ENCODE peak calls at places on chromosome 18, in seven cellular contexts. U is aorta, H is IMR-90, N is fibroblast of mammary gland, R is heart left ventricle, S is mesendoderm, E is GM06990. J is an unnamed sample.

GRCh38 chr18:8609711-8610441 is 639 bp downstream of the RAB12 start:
- DNase-seq in U (no peak), H (no peak), N (no peak), R (peak; percentile 24), S (no peak), E (peak; percentile 44), J (peak; percentile 46)

GRCh38 chr18:44896817-44897216 is 216.1 kb downstream of the SETBP1 start:
- DNase-seq in U (no peak), H (no peak), N (no peak), R (no peak), S (no peak), E (no peak), J (no peak)

GRCh38 chr18:32582455-32582854 is 111.8 kb upstream of the GAREM1 start:
- DNase-seq in U (no peak), H (no peak), N (no peak), R (no peak), S (no peak), E (no peak), J (no peak)

GRCh38 chr18:35949903-35950627 is 22.4 kb upstream of the RMP24 start:
- DNase-seq in U (peak; percentile 82), H (peak; percentile 59), N (peak; percentile 68), R (peak; percentile 51), S (peak; percentile 86), E (peak; percentile 22), J (peak; percentile 82)

GRCh38 chr18:2961828-2962227 is 51.1 kb downstream of the LPIN2 start:
- DNase-seq in U (no peak), H (peak; percentile 55), N (peak; percentile 55), R (no peak), S (no peak), E (no peak), J (peak; percentile 53)

GRCh38 chr18:7488571-7488970 is 78.5 kb upstream of the PTPRM start:
- DNase-seq in U (no peak), H (no peak), N (no peak), R (no peak), S (peak; percentile 41), E (no peak), J (no peak)

GRCh38 chr18:6746386-6746960 is 17.0 kb downstream of the ARHGAP28 start:
- DNase-seq in U (no peak), H (peak; percentile 51), N (peak; percentile 44), R (no peak), S (no peak), E (no peak), J (no peak)

GRCh38 chr18:27144672-27145071 is 40.4 kb downstream of the CHST9 start:
- DNase-seq in U (no peak), H (no peak), N (no peak), R (no peak), S (no peak), E (no peak), J (no peak)

GRCh38 chr18:23238152-23238531 is 102.9 kb downstream of the CABLES1 start:
- DNase-seq in U (no peak), H (peak; percentile 60), N (peak; percentile 92), R (peak; percentile 40), S (no peak), E (no peak), J (peak; percentile 54)
- H3K4me3 ChIP-seq in U (no peak overlapping the region), H (no peak overlapping the region), N (peak overlapping the region; percentile 17), R (peak overlapping the region; percentile 48), S (no peak overlapping the region), E (no peak overlapping the region), J (no peak overlapping the region)

DNA sequence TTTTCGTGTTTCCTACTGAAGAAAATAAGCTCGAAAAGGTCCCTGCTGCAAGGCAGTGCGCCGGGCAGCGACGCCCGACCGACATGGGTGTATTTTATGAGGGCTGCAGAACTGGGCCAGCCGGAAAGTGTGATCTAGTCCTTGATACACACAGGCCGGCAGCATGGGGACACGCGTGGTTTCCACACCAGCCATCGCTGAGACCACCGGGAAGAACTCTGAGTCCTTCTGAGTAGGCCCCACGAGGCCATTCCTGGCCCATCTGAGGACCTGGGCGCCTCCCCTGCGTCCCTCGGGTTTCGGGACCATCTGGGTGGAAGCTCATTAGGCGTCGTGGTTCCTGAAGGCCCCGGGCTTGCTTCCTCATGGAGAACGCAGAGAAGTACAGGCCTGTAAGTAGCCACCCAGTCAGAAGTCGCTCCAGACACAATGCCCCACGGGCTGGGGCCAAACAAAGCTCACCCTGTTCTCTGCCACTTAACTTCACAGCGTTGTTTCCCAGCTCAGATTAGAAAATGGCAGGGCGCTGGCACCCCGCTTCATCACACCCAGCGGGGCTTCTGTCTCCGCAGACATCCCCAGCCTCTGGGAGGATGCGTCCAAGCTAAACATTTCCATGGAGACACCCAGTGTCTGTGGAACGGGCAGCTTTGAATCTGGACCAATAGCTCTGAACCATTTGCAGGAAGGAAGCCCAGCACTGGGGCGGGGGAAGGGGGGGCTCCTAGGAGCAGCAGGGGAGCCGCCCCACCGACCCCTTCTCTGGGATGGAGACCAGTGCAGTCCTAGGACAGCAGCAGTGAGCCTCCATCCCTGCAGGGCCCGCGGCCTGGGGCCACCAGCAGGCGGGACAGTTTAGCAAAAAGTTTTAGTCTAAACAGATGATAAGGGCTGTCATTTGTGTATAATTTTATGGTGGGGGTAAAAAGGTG is 2.4 kb downstream of the NFATC1 start:
- DNase-seq in U (peak; percentile 78), H (no peak), N (no peak), R (no peak), S (no peak), E (no peak), J (no peak)
- H3K4me3 ChIP-seq in U (no peak overlapping the region), H (no peak overlapping the region), N (no peak overlapping the region), R (no peak overlapping the region), S (no peak overlapping the region), E (no peak overlapping the region), J (no peak overlapping the region)

DNA sequence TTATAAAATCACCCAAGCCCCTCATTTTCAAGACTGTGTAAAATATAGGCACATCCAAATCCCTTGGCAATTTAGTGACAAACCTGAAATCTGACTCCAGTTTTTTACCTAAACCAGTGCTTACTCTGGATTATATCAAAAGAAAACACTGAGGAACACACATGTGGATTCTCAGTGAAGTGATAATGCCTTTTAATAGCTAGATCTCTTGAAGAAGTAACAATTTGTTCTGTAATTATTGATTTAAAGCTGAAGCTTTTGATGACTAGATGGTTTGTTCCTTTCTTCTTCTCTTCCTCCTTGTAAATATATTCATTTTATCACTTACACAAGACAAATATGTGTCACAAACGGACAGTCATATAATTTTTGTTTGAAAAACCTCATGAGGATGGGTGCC is 894.6 kb downstream of the DCC start:
- DNase-seq in U (no peak), H (no peak), N (no peak), R (no peak), S (no peak), E (no peak), J (no peak)
- H3K4me3 ChIP-seq in U (no peak overlapping the region), H (no peak overlapping the region), N (no peak overlapping the region), R (no peak overlapping the region), S (no peak overlapping the region), E (no peak overlapping the region), J (no peak overlapping the region)

GRCh38 chr18:24658302-24658701 is 197.9 kb downstream of the HRH4 start:
- DNase-seq in U (no peak), H (no peak), N (no peak), R (no peak), S (no peak), E (no peak), J (no peak)

GRCh38 chr18:24663026-24663425 is 202.6 kb downstream of the HRH4 start:
- DNase-seq in U (no peak), H (no peak), N (no peak), R (no peak), S (no peak), E (no peak), J (no peak)

GRCh38 chr18:24656571-24656971 is 196.1 kb downstream of the HRH4 start:
- DNase-seq in U (no peak), H (peak; percentile 94), N (peak; percentile 83), R (no peak), S (no peak), E (no peak), J (no peak)

GRCh38 chr18:24657461-24657860 is 197.0 kb downstream of the HRH4 start:
- DNase-seq in U (no peak), H (no peak), N (no peak), R (no peak), S (no peak), E (no peak), J (no peak)

GRCh38 chr18:24659837-24660720 is 199.6 kb downstream of the HRH4 start:
- DNase-seq in U (no peak), H (peak; percentile 18), N (peak; percentile 39), R (peak; percentile 53), S (no peak), E (peak; percentile 14), J (peak; percentile 16)
- H3K4me3 ChIP-seq in U (no peak overlapping the region), H (no peak overlapping the region), N (peak overlapping the region; percentile 24), R (peak overlapping the region; percentile 49), S (no peak overlapping the region), E (no peak overlapping the region), J (peak overlapping the region; percentile 33)

GRCh38 chr18:62651276-62652031 is 63.9 kb upstream of the PHLPP1 start:
- DNase-seq in U (no peak), H (no peak), N (no peak), R (no peak), S (no peak), E (no peak), J (no peak)
- H3K4me3 ChIP-seq in U (no peak overlapping the region), H (no peak overlapping the region), N (no peak overlapping the region), R (peak overlapping the region; percentile 15), S (no peak overlapping the region), E (peak overlapping the region; percentile 25), J (no peak overlapping the region)

J was measured in testis.